ENCODE peak calls at places on chromosomes 6 and 20, in seven cellular contexts. C, O, K, W, T, Q and J are unnamed samples.

GRCh38 chr6:133945158-133945557 is 7.9 kb upstream of the TBPL1 start:
- DNase-seq in K (no peak), C (no peak), T (no peak), Q (peak), W (peak), O (no peak), J (no peak)

GRCh38 chr6:134041093-134041492 is 11.3 kb downstream of the SLC2A12 start:
- DNase-seq in Q (no peak), W (peak), T (no peak), K (no peak), C (no peak), O (no peak), J (no peak)

GRCh38 chr6:67634199-67634598 is 1000.9 kb upstream of the ADGRB3 start:
- DNase-seq in W (no peak), C (no peak), T (no peak), Q (no peak), K (no peak), O (no peak), J (no peak)

GRCh38 chr6:82861121-82861520 is 204.5 kb downstream of the UBE3D start:
- DNase-seq in W (peak), T (no peak), K (no peak), C (no peak), Q (no peak), O (no peak), J (no peak)

GRCh38 chr6:8064638-8065518 is 689 bp upstream of the BLOC1S5 start:
- DNase-seq in K (no peak), T (no peak), O (no peak), C (no peak), Q (no peak), W (no peak), J (no peak)

GRCh38 chr6:98828991-98829411 is 5.4 kb upstream of the POU3F2 start:
- DNase-seq in K (no peak), Q (no peak), O (no peak), W (no peak), C (peak), T (no peak), J (no peak)

GRCh38 chr6:50381106-50381415 is 331.3 kb upstream of the DEFB112 start:
- DNase-seq in T (no peak), C (no peak), O (no peak), Q (no peak), K (no peak), W (no peak), J (no peak)

GRCh38 chr6:158863646-158864045 is 44.5 kb upstream of the EZR start:
- DNase-seq in C (no peak), Q (no peak), T (no peak), K (no peak), W (no peak), O (no peak), J (no peak)

GRCh38 chr6:113495521-113495920 is 361.6 kb upstream of the MARCKS start:
- DNase-seq in W (peak), T (no peak), C (no peak), K (no peak), Q (no peak), O (no peak), J (no peak)

GRCh38 chr6:33745558-33745957 is 1.1 kb downstream of the IP6K3 start:
- DNase-seq in W (no peak), K (no peak), O (no peak), C (no peak), T (no peak), Q (no peak), J (no peak)

GRCh38 chr6:4687989-4688947 is 87.9 kb upstream of the CDYL start:
- DNase-seq in T (no peak), Q (peak), C (no peak), W (peak), O (no peak), K (no peak), J (no peak)

GRCh38 chr6:106356382-106356781 is 4.1 kb upstream of the CRYBG1 start:
- DNase-seq in O (no peak), T (no peak), K (no peak), Q (no peak), C (no peak), W (no peak), J (no peak)

GRCh38 chr6:166764473-166765233 is 137.6 kb upstream of the RPS6KA2 start:
- DNase-seq in T (no peak), W (no peak), O (no peak), K (no peak), Q (no peak), C (no peak), J (no peak)

GRCh38 chr6:147000545-147001488 is 203.4 kb upstream of the STXBP5 start:
- DNase-seq in W (no peak), O (no peak), C (no peak), Q (no peak), T (no peak), K (no peak), J (no peak)

GRCh38 chr6:100101656-100102055 is 107.6 kb upstream of the MCHR2 start:
- DNase-seq in W (peak), C (no peak), O (no peak), Q (no peak), K (no peak), T (no peak), J (no peak)

GRCh38 chr6:153108320-153108719 is 22.8 kb downstream of the RGS17 start:
- DNase-seq in K (no peak), W (peak), C (no peak), Q (no peak), O (no peak), T (peak), J (no peak)

GRCh38 chr20:49497217-49497560 is 14.7 kb upstream of the KCNB1 start:
- DNase-seq in C (no peak), W (no peak), T (no peak), Q (no peak), O (no peak), K (no peak), J (no peak)

GRCh38 chr6:15885624-15886023 is 222.8 kb upstream of the DTNBP1 start:
- DNase-seq in O (no peak), Q (no peak), T (no peak), C (no peak), K (no peak), W (no peak), J (no peak)

GRCh38 chr20:57705103-57705899 is 4.5 kb downstream of the PMEPA1 start:
- DNase-seq in O (no peak), Q (no peak), K (no peak), W (no peak), C (peak), T (no peak), J (no peak)

GRCh38 chr6:166561766-166562165 is 24.7 kb downstream of the RAMACL start:
- DNase-seq in K (no peak), O (no peak), Q (no peak), W (no peak), C (no peak), T (no peak), J (no peak)

GRCh38 chr6:134402372-134402984 is 84.6 kb upstream of the SGK1 start:
- DNase-seq in T (no peak), W (no peak), Q (no peak), C (no peak), K (no peak), O (no peak), J (no peak)

GRCh38 chr20:53074811-53075314 is 102.7 kb downstream of the TSHZ2 start:
- DNase-seq in K (no peak), W (peak), T (no peak), C (no peak), O (no peak), Q (no peak), J (no peak)

GRCh38 chr6:71482742-71483141 is 194.1 kb downstream of the OGFRL1 start:
- DNase-seq in K (no peak), T (no peak), Q (no peak), W (peak), O (no peak), C (peak), J (no peak)